ENCODE peak calls at places on chromosomes 5 and 9, in seven cellular contexts. E is lung, V is endothelial cell, C is ACHN, L is hepatic stellate cell, I is NCI-H2029 treated with DMSO at 0.1 percent for 48 hours, B is right lobe of liver. S is an unnamed sample.

GRCh38 chr9:129606161-129607025 is 14.5 kb downstream of the C9orf50 start:
- DNase-seq in E (no peak), V (no peak), B (peak; percentile 77), L (no peak), C (no peak), I (no peak), S (no peak)

GRCh38 chr5:10202089-10202753 is 47.5 kb downstream of the ATPSCKMT start:
- DNase-seq in L (no peak), V (no peak), C (no peak), E (no peak), B (no peak), I (no peak), S (no peak)

GRCh38 chr5:65647941-65648340 is 23.1 kb downstream of the SHLD3 start:
- DNase-seq in E (no peak), C (no peak), L (no peak), I (no peak), V (no peak), B (no peak), S (no peak)

GRCh38 chr9:98536542-98537173 is 172.1 kb downstream of the GABBR2 start:
- DNase-seq in C (peak; percentile 19), E (peak; percentile 27), B (no peak), V (peak; percentile 26), I (peak; percentile 26), L (no peak), S (peak; percentile 56)

GRCh38 chr5:34022131-34022705 is 14.4 kb upstream of the AMACR start:
- DNase-seq in L (no peak), V (no peak), B (no peak), E (no peak), C (no peak), I (no peak), S (no peak)

GRCh38 chr5:11468334-11469039 is 435.8 kb downstream of the CTNND2 start:
- DNase-seq in C (no peak), B (no peak), L (no peak), V (no peak), E (no peak), I (no peak), S (no peak)

GRCh38 chr5:52725781-52726180 is 61.9 kb upstream of the ITGA1 start:
- DNase-seq in I (peak; percentile 43), L (no peak), E (no peak), V (no peak), C (no peak), B (no peak), S (peak; percentile 48)

GRCh38 chr5:60955239-60955638 is 10.2 kb downstream of the NDUFAF2 start:
- DNase-seq in L (no peak), V (no peak), E (no peak), C (no peak), B (no peak), I (no peak), S (no peak)

GRCh38 chr5:32618962-32619361 is 33.6 kb downstream of the SUB1 start:
- DNase-seq in I (no peak), L (no peak), B (no peak), V (no peak), C (no peak), E (no peak), S (no peak)